ENCODE peak calls at places on chromosomes 4 and X, in nine cellular contexts. One of them, this sample, is unnamed.

GRCh38 chr4:83876047-83876446 is 340.1 kb downstream of the GPAT3 start:
- DNase-seq in CD4-positive, alpha-beta T cell: no peak
- DNase-seq in mucosa of gallbladder: no peak
- DNase-seq in cardiac muscle cell: no peak
- DNase-seq in naive thymus-derived CD4-positive, alpha-beta T cell: no peak
- DNase-seq in body of pancreas: no peak
- DNase-seq in mesendoderm: peak; percentile 26
- DNase-seq in transverse colon: no peak
- DNase-seq in AG09319: no peak
- DNase-seq in this sample: no peak

GRCh38 chr4:135538698-135539097 is 1337.1 kb upstream of the PABPC4L start:
- DNase-seq in transverse colon: no peak
- DNase-seq in CD4-positive, alpha-beta T cell: no peak
- DNase-seq in mesendoderm: no peak
- DNase-seq in cardiac muscle cell: no peak
- DNase-seq in body of pancreas: no peak
- DNase-seq in mucosa of gallbladder: no peak
- DNase-seq in naive thymus-derived CD4-positive, alpha-beta T cell: no peak
- DNase-seq in AG09319: no peak
- DNase-seq in this sample: no peak

GRCh38 chrX:54920610-54921426 is at the start of gene TRO:
- DNase-seq in transverse colon: no peak
- DNase-seq in cardiac muscle cell: peak; percentile 53
- DNase-seq in AG09319: no peak
- DNase-seq in body of pancreas: no peak
- DNase-seq in CD4-positive, alpha-beta T cell: no peak
- DNase-seq in mesendoderm: peak; percentile 73
- DNase-seq in mucosa of gallbladder: no peak
- DNase-seq in naive thymus-derived CD4-positive, alpha-beta T cell: no peak
- DNase-seq in this sample: no peak

GRCh38 chrX:108456971-108457477 is 17.4 kb downstream of the COL4A5 start:
- DNase-seq in AG09319: no peak
- DNase-seq in transverse colon: no peak
- DNase-seq in CD4-positive, alpha-beta T cell: no peak
- DNase-seq in body of pancreas: no peak
- DNase-seq in cardiac muscle cell: no peak
- DNase-seq in mesendoderm: no peak
- DNase-seq in mucosa of gallbladder: no peak
- DNase-seq in naive thymus-derived CD4-positive, alpha-beta T cell: no peak
- DNase-seq in this sample: no peak

GRCh38 chr4:13907255-13907751 is 279.8 kb upstream of the BOD1L1 start:
- DNase-seq in cardiac muscle cell: no peak
- DNase-seq in mesendoderm: peak; percentile 65
- DNase-seq in body of pancreas: no peak
- DNase-seq in mucosa of gallbladder: peak; percentile 69
- DNase-seq in naive thymus-derived CD4-positive, alpha-beta T cell: no peak
- DNase-seq in CD4-positive, alpha-beta T cell: no peak
- DNase-seq in AG09319: peak; percentile 72
- DNase-seq in transverse colon: no peak
- DNase-seq in this sample: no peak

GRCh38 chrX:148035371-148035770 is 54.2 kb downstream of the FMR1NB start:
- DNase-seq in mesendoderm: no peak
- DNase-seq in body of pancreas: no peak
- DNase-seq in AG09319: no peak
- DNase-seq in mucosa of gallbladder: no peak
- DNase-seq in transverse colon: no peak
- DNase-seq in CD4-positive, alpha-beta T cell: no peak
- DNase-seq in cardiac muscle cell: no peak
- DNase-seq in naive thymus-derived CD4-positive, alpha-beta T cell: no peak
- DNase-seq in this sample: no peak

GRCh38 chr4:56512166-56512565 is 6.6 kb downstream of the ARL9 start:
- DNase-seq in naive thymus-derived CD4-positive, alpha-beta T cell: no peak
- DNase-seq in AG09319: no peak
- DNase-seq in mucosa of gallbladder: no peak
- DNase-seq in body of pancreas: no peak
- DNase-seq in cardiac muscle cell: no peak
- DNase-seq in transverse colon: no peak
- DNase-seq in CD4-positive, alpha-beta T cell: no peak
- DNase-seq in mesendoderm: no peak
- DNase-seq in this sample: no peak

GRCh38 chr4:145496292-145496691 is 14.6 kb downstream of the SMAD1 start:
- DNase-seq in CD4-positive, alpha-beta T cell: no peak
- DNase-seq in cardiac muscle cell: no peak
- DNase-seq in naive thymus-derived CD4-positive, alpha-beta T cell: no peak
- DNase-seq in mucosa of gallbladder: no peak
- DNase-seq in mesendoderm: no peak
- DNase-seq in transverse colon: no peak
- DNase-seq in body of pancreas: no peak
- DNase-seq in AG09319: no peak
- DNase-seq in this sample: no peak

GRCh38 chr4:2834001-2834921 is 9.4 kb upstream of the ADD1 start:
- DNase-seq in transverse colon: peak; percentile 7
- DNase-seq in mucosa of gallbladder: no peak
- DNase-seq in AG09319: no peak
- DNase-seq in body of pancreas: peak; percentile 9
- DNase-seq in naive thymus-derived CD4-positive, alpha-beta T cell: no peak
- DNase-seq in CD4-positive, alpha-beta T cell: no peak
- DNase-seq in mesendoderm: no peak
- DNase-seq in cardiac muscle cell: no peak
- DNase-seq in this sample: no peak

GRCh38 chr4:21744046-21744445 is 204.5 kb downstream of the KCNIP4 start:
- DNase-seq in naive thymus-derived CD4-positive, alpha-beta T cell: no peak
- DNase-seq in AG09319: no peak
- DNase-seq in mesendoderm: no peak
- DNase-seq in transverse colon: no peak
- DNase-seq in CD4-positive, alpha-beta T cell: no peak
- DNase-seq in mucosa of gallbladder: no peak
- DNase-seq in body of pancreas: no peak
- DNase-seq in cardiac muscle cell: no peak
- DNase-seq in this sample: no peak

GRCh38 chr4:77994194-77994721 is 62.9 kb upstream of the FRAS1 start:
- DNase-seq in mesendoderm: peak; percentile 93
- DNase-seq in cardiac muscle cell: peak; percentile 86
- DNase-seq in naive thymus-derived CD4-positive, alpha-beta T cell: peak; percentile 13
- DNase-seq in body of pancreas: peak; percentile 26
- DNase-seq in AG09319: peak; percentile 10
- DNase-seq in transverse colon: no peak
- DNase-seq in CD4-positive, alpha-beta T cell: no peak
- DNase-seq in mucosa of gallbladder: no peak
- DNase-seq in this sample: peak; percentile 4

GRCh38 chrX:39848900-39849299 is 248.9 kb downstream of the BCOR start:
- DNase-seq in naive thymus-derived CD4-positive, alpha-beta T cell: no peak
- DNase-seq in AG09319: peak; percentile 62
- DNase-seq in cardiac muscle cell: no peak
- DNase-seq in transverse colon: no peak
- DNase-seq in mucosa of gallbladder: no peak
- DNase-seq in mesendoderm: no peak
- DNase-seq in CD4-positive, alpha-beta T cell: no peak
- DNase-seq in body of pancreas: no peak
- DNase-seq in this sample: no peak

GRCh38 chr4:76156635-76157034 is 8.4 kb upstream of the NUP54 start:
- DNase-seq in naive thymus-derived CD4-positive, alpha-beta T cell: no peak
- DNase-seq in AG09319: no peak
- DNase-seq in CD4-positive, alpha-beta T cell: no peak
- DNase-seq in cardiac muscle cell: no peak
- DNase-seq in mucosa of gallbladder: no peak
- DNase-seq in transverse colon: no peak
- DNase-seq in mesendoderm: no peak
- DNase-seq in body of pancreas: no peak
- DNase-seq in this sample: no peak

GRCh38 chr4:83378426-83378825 is 43.8 kb upstream of the HPSE start:
- DNase-seq in AG09319: no peak
- DNase-seq in cardiac muscle cell: no peak
- DNase-seq in mesendoderm: peak; percentile 69
- DNase-seq in CD4-positive, alpha-beta T cell: no peak
- DNase-seq in body of pancreas: no peak
- DNase-seq in transverse colon: no peak
- DNase-seq in naive thymus-derived CD4-positive, alpha-beta T cell: peak; percentile 38
- DNase-seq in mucosa of gallbladder: no peak
- DNase-seq in this sample: no peak

GRCh38 chr4:153220709-153221367 is 16.6 kb downstream of the TRIM2 start:
- DNase-seq in mucosa of gallbladder: no peak
- DNase-seq in CD4-positive, alpha-beta T cell: no peak
- DNase-seq in cardiac muscle cell: no peak
- DNase-seq in body of pancreas: no peak
- DNase-seq in mesendoderm: no peak
- DNase-seq in transverse colon: no peak
- DNase-seq in naive thymus-derived CD4-positive, alpha-beta T cell: no peak
- DNase-seq in AG09319: no peak
- DNase-seq in this sample: no peak

GRCh38 chr4:88613417-88613875 is 21.2 kb downstream of the HERC3 start:
- DNase-seq in cardiac muscle cell: peak; percentile 57
- DNase-seq in AG09319: no peak
- DNase-seq in CD4-positive, alpha-beta T cell: peak; percentile 21
- DNase-seq in transverse colon: no peak
- DNase-seq in mucosa of gallbladder: no peak
- DNase-seq in body of pancreas: no peak
- DNase-seq in mesendoderm: no peak
- DNase-seq in naive thymus-derived CD4-positive, alpha-beta T cell: peak; percentile 89
- DNase-seq in this sample: peak; percentile 78

GRCh38 chrX:48531359-48531954 is 8.1 kb upstream of the TBC1D25 start:
- DNase-seq in AG09319: peak; percentile 38
- DNase-seq in CD4-positive, alpha-beta T cell: no peak
- DNase-seq in mesendoderm: peak; percentile 21
- DNase-seq in transverse colon: no peak
- DNase-seq in body of pancreas: no peak
- DNase-seq in cardiac muscle cell: no peak
- DNase-seq in naive thymus-derived CD4-positive, alpha-beta T cell: no peak
- DNase-seq in mucosa of gallbladder: no peak
- DNase-seq in this sample: no peak

GRCh38 chr4:86243750-86244149 is 116.1 kb downstream of the MAPK10 start:
- DNase-seq in mesendoderm: no peak
- DNase-seq in AG09319: no peak
- DNase-seq in mucosa of gallbladder: no peak
- DNase-seq in cardiac muscle cell: no peak
- DNase-seq in CD4-positive, alpha-beta T cell: no peak
- DNase-seq in naive thymus-derived CD4-positive, alpha-beta T cell: no peak
- DNase-seq in body of pancreas: no peak
- DNase-seq in transverse colon: no peak
- DNase-seq in this sample: no peak

GRCh38 chr4:87423313-87424031 is 1.1 kb downstream of the NUDT9 start:
- DNase-seq in cardiac muscle cell: no peak
- DNase-seq in AG09319: no peak
- DNase-seq in mesendoderm: no peak
- DNase-seq in naive thymus-derived CD4-positive, alpha-beta T cell: no peak
- DNase-seq in CD4-positive, alpha-beta T cell: no peak
- DNase-seq in transverse colon: no peak
- DNase-seq in mucosa of gallbladder: no peak
- DNase-seq in body of pancreas: no peak
- DNase-seq in this sample: peak; percentile 6

GRCh38 chrX:10197597-10198210 is 40.9 kb downstream of the CLCN4 start:
- DNase-seq in body of pancreas: no peak
- DNase-seq in cardiac muscle cell: no peak
- DNase-seq in CD4-positive, alpha-beta T cell: no peak
- DNase-seq in transverse colon: no peak
- DNase-seq in naive thymus-derived CD4-positive, alpha-beta T cell: no peak
- DNase-seq in mucosa of gallbladder: no peak
- DNase-seq in AG09319: no peak
- DNase-seq in mesendoderm: no peak
- DNase-seq in this sample: no peak

GRCh38 chr4:30714408-30715031 is 5.6 kb upstream of the PCDH7 start:
- DNase-seq in transverse colon: peak; percentile 41
- DNase-seq in mucosa of gallbladder: peak; percentile 31
- DNase-seq in AG09319: no peak
- DNase-seq in cardiac muscle cell: peak; percentile 77
- DNase-seq in CD4-positive, alpha-beta T cell: no peak
- DNase-seq in naive thymus-derived CD4-positive, alpha-beta T cell: no peak
- DNase-seq in mesendoderm: peak; percentile 83
- DNase-seq in body of pancreas: peak; percentile 47
- DNase-seq in this sample: no peak

GRCh38 chrX:84611843-84612636 is 109.8 kb upstream of the HDX start:
- DNase-seq in naive thymus-derived CD4-positive, alpha-beta T cell: no peak
- DNase-seq in transverse colon: no peak
- DNase-seq in mesendoderm: no peak
- DNase-seq in mucosa of gallbladder: no peak
- DNase-seq in CD4-positive, alpha-beta T cell: no peak
- DNase-seq in body of pancreas: no peak
- DNase-seq in cardiac muscle cell: no peak
- DNase-seq in AG09319: no peak
- DNase-seq in this sample: no peak

GRCh38 chr4:100716416-100716815 is 198.6 kb upstream of the EMCN start:
- DNase-seq in transverse colon: no peak
- DNase-seq in cardiac muscle cell: no peak
- DNase-seq in AG09319: no peak
- DNase-seq in mesendoderm: no peak
- DNase-seq in CD4-positive, alpha-beta T cell: no peak
- DNase-seq in body of pancreas: no peak
- DNase-seq in naive thymus-derived CD4-positive, alpha-beta T cell: no peak
- DNase-seq in mucosa of gallbladder: no peak
- DNase-seq in this sample: no peak

GRCh38 chr4:141761926-141762325 is 125.5 kb downstream of the IL15 start:
- DNase-seq in mucosa of gallbladder: no peak
- DNase-seq in naive thymus-derived CD4-positive, alpha-beta T cell: no peak
- DNase-seq in CD4-positive, alpha-beta T cell: no peak
- DNase-seq in body of pancreas: no peak
- DNase-seq in AG09319: no peak
- DNase-seq in transverse colon: no peak
- DNase-seq in cardiac muscle cell: no peak
- DNase-seq in mesendoderm: no peak
- DNase-seq in this sample: no peak

GRCh38 chr4:3322059-3322550 is 29.3 kb downstream of the RGS12 start:
- DNase-seq in mesendoderm: no peak
- DNase-seq in body of pancreas: peak; percentile 2
- DNase-seq in transverse colon: no peak
- DNase-seq in AG09319: no peak
- DNase-seq in mucosa of gallbladder: no peak
- DNase-seq in cardiac muscle cell: peak; percentile 72
- DNase-seq in naive thymus-derived CD4-positive, alpha-beta T cell: no peak
- DNase-seq in CD4-positive, alpha-beta T cell: no peak
- DNase-seq in this sample: no peak

GRCh38 chr4:66899422-66900065 is 645.8 kb downstream of the CENPC start:
- DNase-seq in CD4-positive, alpha-beta T cell: no peak
- DNase-seq in mucosa of gallbladder: no peak
- DNase-seq in mesendoderm: no peak
- DNase-seq in AG09319: no peak
- DNase-seq in cardiac muscle cell: no peak
- DNase-seq in naive thymus-derived CD4-positive, alpha-beta T cell: no peak
- DNase-seq in body of pancreas: no peak
- DNase-seq in transverse colon: no peak
- DNase-seq in this sample: no peak